ENCODE peak calls at places on chromosomes 2 and 18, in five cellular contexts. X, L, T, M and I are unnamed samples.

GRCh38 chr2:223051580-223052375 is at the start of gene KCNE4:
- DNase-seq in T (no peak), M (no peak), X (no peak), L (no peak), I (no peak)

GRCh38 chr2:33671198-33671597 is 72.1 kb upstream of the FAM98A start:
- DNase-seq in T (no peak), X (no peak), M (no peak), L (no peak), I (no peak)

GRCh38 chr2:99682280-99683060 is 192.7 kb upstream of the REV1 start:
- DNase-seq in M (peak; percentile 28), X (no peak), L (no peak), T (no peak), I (no peak)

GRCh38 chr2:204625135-204625534 is 79.9 kb downstream of the PARD3B start:
- DNase-seq in M (no peak), L (no peak), T (no peak), X (no peak), I (no peak)

GRCh38 chr2:133200684-133201421 is 367.4 kb downstream of the NCKAP5 start:
- DNase-seq in L (no peak), M (no peak), T (no peak), X (no peak), I (peak; percentile 56)

GRCh38 chr2:241767464-241768250 is 9.0 kb upstream of the GAL3ST2 start:
- DNase-seq in X (no peak), M (peak; percentile 48), L (no peak), T (no peak), I (no peak)

GRCh38 chr2:188973650-188974049 is 523 bp upstream of the COL3A1 start:
- DNase-seq in X (no peak), T (no peak), L (no peak), M (no peak), I (no peak)

GRCh38 chr2:1717129-1717528 is 27.2 kb downstream of the PXDN start:
- DNase-seq in M (no peak), T (no peak), L (no peak), X (no peak), I (no peak)

GRCh38 chr2:229572434-229573338 is 141.7 kb downstream of the DNER start:
- DNase-seq in L (no peak), T (no peak), M (no peak), X (no peak), I (no peak)

GRCh38 chr2:216090369-216090786 is 8.7 kb downstream of the TMEM169 start:
- DNase-seq in T (no peak), M (no peak), L (no peak), X (no peak), I (no peak)

GRCh38 chr18:26468931-26469340 is 79.4 kb downstream of the KCTD1 start:
- DNase-seq in X (no peak), L (peak; percentile 57), M (peak; percentile 73), T (peak; percentile 36), I (no peak)

GRCh38 chr2:3480352-3481010 is 38.9 kb downstream of the ADI1 start:
- DNase-seq in L (no peak), X (no peak), T (peak; percentile 84), M (no peak), I (no peak)

GRCh38 chr18:40413160-40413559 is 1541.9 kb upstream of the PIK3C3 start:
- DNase-seq in X (no peak), T (peak; percentile 2), M (peak; percentile 50), L (no peak), I (no peak)

GRCh38 chr18:493974-494601 is 6.4 kb downstream of the COLEC12 start:
- DNase-seq in L (no peak), X (no peak), M (no peak), T (no peak), I (no peak)

GRCh38 chr2:12087671-12088380 is 341.4 kb downstream of the LPIN1 start:
- DNase-seq in M (no peak), L (no peak), X (no peak), T (no peak), I (no peak)

GRCh38 chr2:120175000-120175581 is 48.1 kb downstream of the TMEM185B start:
- DNase-seq in X (no peak), L (peak; percentile 66), T (peak; percentile 70), M (no peak), I (peak; percentile 28)

GRCh38 chr2:163205696-163206267 is 367.2 kb upstream of the KCNH7 start:
- DNase-seq in M (no peak), X (no peak), L (no peak), T (no peak), I (no peak)

GRCh38 chr2:160491922-160492371 is 1.7 kb downstream of the RBMS1 start:
- DNase-seq in X (no peak), T (peak; percentile 57), L (no peak), M (no peak), I (no peak)

GRCh38 chr18:446941-447560 is 53.5 kb downstream of the COLEC12 start:
- DNase-seq in L (no peak), M (no peak), X (no peak), T (no peak), I (no peak)

GRCh38 chr2:236998250-236998649 is 87.4 kb upstream of the COPS8 start:
- DNase-seq in M (no peak), T (no peak), X (no peak), L (no peak), I (no peak)

GRCh38 chr2:133711226-133711625 is 143.0 kb upstream of the NCKAP5 start:
- DNase-seq in L (no peak), X (no peak), M (no peak), T (no peak), I (no peak)

GRCh38 chr2:218853766-218854165 is 5.8 kb upstream of the WNT6 start:
- DNase-seq in M (no peak), X (no peak), T (no peak), L (no peak), I (no peak)

GRCh38 chr2:170216415-170216814 is 38.5 kb downstream of the MYO3B start:
- DNase-seq in X (no peak), M (no peak), L (no peak), T (no peak), I (no peak)

GRCh38 chr2:190649798-190650390 is 1.0 kb downstream of the NAB1 start:
- DNase-seq in L (no peak), T (peak; percentile 47), X (no peak), M (no peak), I (no peak)

GRCh38 chr2:196391149-196391479 is 219.7 kb upstream of the STK17B start:
- DNase-seq in M (no peak), T (no peak), L (no peak), X (no peak), I (no peak)

DNA sequence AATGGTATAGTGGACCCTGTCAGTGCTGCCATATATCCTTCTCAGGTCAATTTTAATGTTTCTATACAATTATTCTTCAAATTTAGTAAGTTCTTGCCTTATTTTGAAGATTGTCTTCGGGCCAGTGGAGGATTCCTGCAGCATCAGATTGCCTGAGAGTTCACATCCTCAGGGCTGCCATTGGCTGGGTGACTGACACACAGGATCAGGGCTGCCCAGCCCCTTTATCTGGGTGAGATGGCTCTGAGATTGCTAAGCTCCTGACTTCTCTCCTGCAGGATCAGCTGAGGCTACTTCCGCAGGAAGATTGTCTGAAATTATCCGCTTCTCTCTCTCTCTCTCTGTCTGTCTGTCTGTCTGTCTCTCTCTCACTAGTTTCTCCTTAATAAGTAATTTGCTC is 567.4 kb downstream of the TSN start:
- DNase-seq in M (no peak), T (no peak), X (no peak), L (no peak), I (no peak)
- TF ChIP-seq SRF in M (no peak), T (no peak), X (no peak), L (no peak), I (no peak)

GRCh38 chr18:76410033-76410432 is 85.0 kb downstream of the ZNF516 start:
- DNase-seq in M (no peak), T (no peak), L (no peak), X (no peak), I (no peak)
- H3K27ac ChIP-seq in M (no peak overlapping the region), T (no peak overlapping the region), L (no peak overlapping the region), X (peak overlapping the region; percentile 46), I (no peak overlapping the region)

GRCh38 chr18:12863687-12864086 is 20.4 kb downstream of the PTPN2 start:
- DNase-seq in X (no peak), L (no peak), M (no peak), T (no peak), I (no peak)
- TF ChIP-seq SRF in X (no peak), L (no peak), M (no peak), T (no peak), I (no peak)

DNA sequence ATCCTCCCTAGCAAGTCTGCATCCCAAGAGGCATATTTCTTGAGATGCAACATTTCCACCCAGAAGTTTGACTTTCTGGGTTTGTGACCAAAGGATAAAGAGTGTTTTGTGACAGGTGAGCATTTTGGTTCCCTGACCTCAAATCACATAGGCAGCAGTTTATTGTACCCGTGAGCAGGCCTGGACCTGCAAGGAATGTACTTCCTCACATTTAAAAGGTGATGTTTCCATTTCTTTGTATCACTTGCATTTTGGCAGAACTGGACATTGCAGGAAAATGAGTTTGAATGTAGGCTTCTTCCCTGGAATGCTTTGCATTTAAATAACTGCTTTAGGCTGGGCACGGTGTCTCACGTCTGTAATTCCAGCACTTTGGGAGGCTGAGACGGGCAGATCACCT is 160.7 kb downstream of the ALPK2 start:
- DNase-seq in M (no peak), T (no peak), L (no peak), X (no peak), I (no peak)
- H3K27ac ChIP-seq in M (no peak overlapping the region), T (no peak overlapping the region), L (no peak overlapping the region), X (no peak overlapping the region), I (no peak overlapping the region)

GRCh38 chr2:224078656-224079055 is 39.6 kb upstream of the SERPINE2 start:
- DNase-seq in T (no peak), M (no peak), X (no peak), L (no peak), I (no peak)
- TF ChIP-seq SRF in T (no peak), M (no peak), X (no peak), L (no peak), I (no peak)

DNA sequence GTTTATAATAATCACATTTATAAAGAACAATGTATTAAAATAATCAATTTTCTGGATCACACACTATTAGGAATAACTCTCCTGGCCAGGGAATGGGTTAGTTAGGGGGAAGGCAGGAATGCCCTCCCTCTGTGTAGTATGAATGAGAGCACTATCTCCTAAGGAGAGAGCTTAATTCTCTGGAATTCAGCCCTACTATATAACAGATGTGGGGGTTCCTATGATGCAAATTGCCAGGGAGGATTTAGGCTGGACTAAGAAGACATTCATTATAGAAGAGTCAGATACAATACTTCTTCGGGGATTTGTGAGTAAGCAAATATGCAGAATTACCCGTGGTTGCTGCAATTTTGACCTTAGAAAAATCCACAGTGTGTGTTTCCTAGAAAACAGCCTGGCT is 250.1 kb upstream of the VRK2 start:
- DNase-seq in M (no peak), X (no peak), L (no peak), T (no peak), I (no peak)
- H3K27ac ChIP-seq in M (peak overlapping the region; percentile 28), X (no peak overlapping the region), L (no peak overlapping the region), T (no peak overlapping the region), I (no peak overlapping the region)

GRCh38 chr18:76977108-76977621 is 154.8 kb downstream of the ZNF236 start:
- DNase-seq in L (no peak), X (no peak), T (no peak), M (peak; percentile 24), I (no peak)
- TF ChIP-seq SRF in L (no peak), X (no peak), T (no peak), M (no peak), I (no peak)

DNA sequence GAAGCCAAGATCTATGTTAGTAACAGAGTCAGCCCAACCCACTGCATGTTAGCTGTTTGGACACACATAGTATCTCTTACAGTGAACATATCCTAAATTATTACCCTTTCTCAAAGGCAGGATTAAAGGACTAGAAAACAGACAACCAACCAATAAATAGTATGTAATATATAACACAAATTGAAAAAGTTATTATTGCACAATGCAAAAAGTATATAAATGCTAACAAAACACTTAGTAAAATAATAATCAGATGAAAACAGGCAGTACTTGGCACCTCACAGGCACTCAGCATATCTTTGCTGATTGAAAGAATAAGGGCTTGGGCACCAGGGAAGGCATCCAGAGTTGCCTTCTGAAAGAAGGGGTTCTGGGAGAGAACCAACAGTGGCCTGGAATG is 24.0 kb downstream of the DNAJC27 start:
- DNase-seq in M (no peak), T (no peak), L (no peak), X (no peak), I (no peak)
- H3K27ac ChIP-seq in M (no peak overlapping the region), T (no peak overlapping the region), L (no peak overlapping the region), X (no peak overlapping the region), I (no peak overlapping the region)